ENCODE peak calls at places on chromosomes 11 and 22, in seven cellular contexts. V is cardiac muscle cell, N is left lung, J is H9, R is fibroblast of lung, K is testis, Z is GM23338. M is an unnamed sample.

GRCh38 chr11:64285885-64286800 is 495 bp downstream of the GPR137 start:
- DNase-seq in V (no peak), N (no peak), J (no peak), R (no peak), K (no peak), Z (no peak), M (no peak)

GRCh38 chr11:93234602-93235207 is 36.9 kb upstream of the SLC36A4 start:
- DNase-seq in V (peak; percentile 84), N (peak; percentile 67), J (peak; percentile 81), R (peak; percentile 62), K (peak; percentile 90), Z (peak; percentile 90), M (peak; percentile 86)

GRCh38 chr22:44530106-44530505 is 32.1 kb upstream of the RTL6 start:
- DNase-seq in V (no peak), N (no peak), J (peak; percentile 3), R (no peak), K (no peak), Z (no peak), M (no peak)

GRCh38 chr11:2787816-2788750 is 88.3 kb upstream of the KCNQ1OT1 start:
- DNase-seq in V (no peak), N (peak; percentile 49), J (peak; percentile 53), R (no peak), K (peak; percentile 8), Z (peak; percentile 47), M (peak; percentile 13)

GRCh38 chr22:42500164-42500835 is 19.3 kb downstream of the RRP7A start:
- DNase-seq in V (peak; percentile 85), N (peak; percentile 95), J (peak; percentile 96), R (peak; percentile 63), K (peak; percentile 87), Z (peak; percentile 94), M (peak; percentile 93)

GRCh38 chr11:77908835-77909234 is 85.6 kb downstream of the INTS4 start:
- DNase-seq in V (no peak), N (no peak), J (no peak), R (no peak), K (no peak), Z (no peak), M (no peak)

GRCh38 chr11:122900803-122901202 is 18.2 kb downstream of the JHY start:
- DNase-seq in V (peak; percentile 53), N (no peak), J (no peak), R (peak; percentile 68), K (no peak), Z (no peak), M (no peak)

GRCh38 chr11:9461760-9462134 is 935 bp downstream of the ZNF143 start:
- DNase-seq in V (peak; percentile 45), N (no peak), J (no peak), R (peak; percentile 49), K (no peak), Z (no peak), M (no peak)

GRCh38 chr22:25775501-25775900 is 33.5 kb downstream of the MYO18B start:
- DNase-seq in V (peak; percentile 30), N (no peak), J (peak; percentile 64), R (peak; percentile 67), K (no peak), Z (peak; percentile 74), M (no peak)

GRCh38 chr11:122099345-122100045 is 16.5 kb downstream of the BLID start:
- DNase-seq in V (peak; percentile 73), N (no peak), J (no peak), R (peak; percentile 74), K (peak; percentile 60), Z (no peak), M (no peak)

GRCh38 chr11:116925050-116925449 is 87.6 kb upstream of the APOA1 start:
- DNase-seq in V (no peak), N (no peak), J (no peak), R (no peak), K (no peak), Z (peak; percentile 20), M (no peak)

GRCh38 chr22:26391623-26392022 is 37.4 kb upstream of the ASPHD2 start:
- DNase-seq in V (no peak), N (no peak), J (no peak), R (no peak), K (no peak), Z (peak; percentile 43), M (no peak)

GRCh38 chr22:37173709-37174108 is 14.3 kb downstream of the C1QTNF6 start:
- DNase-seq in V (peak; percentile 85), N (no peak), J (no peak), R (no peak), K (no peak), Z (no peak), M (no peak)
- H3K4me1 ChIP-seq in V (peaks cover 6% of the 10 kb centered on the region), N (peaks cover 23% of the 10 kb centered on the region), J (no peaks in the 10 kb centered on the region), R (peaks cover 14% of the 10 kb centered on the region), K (peaks cover 26% of the 10 kb centered on the region), Z (peaks cover 15% of the 10 kb centered on the region), M (peaks cover 35% of the 10 kb centered on the region)

GRCh38 chr11:128516886-128517285 is 70.5 kb downstream of the ETS1 start:
- DNase-seq in V (no peak), N (no peak), J (no peak), R (no peak), K (no peak), Z (no peak), M (no peak)

GRCh38 chr11:128520206-128520885 is 67.0 kb downstream of the ETS1 start:
- DNase-seq in V (no peak), N (no peak), J (no peak), R (no peak), K (no peak), Z (no peak), M (no peak)

GRCh38 chr11:128517457-128518230 is 69.7 kb downstream of the ETS1 start:
- DNase-seq in V (peak; percentile 55), N (no peak), J (no peak), R (peak; percentile 72), K (no peak), Z (no peak), M (no peak)

GRCh38 chr11:128519353-128519752 is 68.0 kb downstream of the ETS1 start:
- DNase-seq in V (no peak), N (no peak), J (no peak), R (no peak), K (no peak), Z (no peak), M (no peak)

DNA sequence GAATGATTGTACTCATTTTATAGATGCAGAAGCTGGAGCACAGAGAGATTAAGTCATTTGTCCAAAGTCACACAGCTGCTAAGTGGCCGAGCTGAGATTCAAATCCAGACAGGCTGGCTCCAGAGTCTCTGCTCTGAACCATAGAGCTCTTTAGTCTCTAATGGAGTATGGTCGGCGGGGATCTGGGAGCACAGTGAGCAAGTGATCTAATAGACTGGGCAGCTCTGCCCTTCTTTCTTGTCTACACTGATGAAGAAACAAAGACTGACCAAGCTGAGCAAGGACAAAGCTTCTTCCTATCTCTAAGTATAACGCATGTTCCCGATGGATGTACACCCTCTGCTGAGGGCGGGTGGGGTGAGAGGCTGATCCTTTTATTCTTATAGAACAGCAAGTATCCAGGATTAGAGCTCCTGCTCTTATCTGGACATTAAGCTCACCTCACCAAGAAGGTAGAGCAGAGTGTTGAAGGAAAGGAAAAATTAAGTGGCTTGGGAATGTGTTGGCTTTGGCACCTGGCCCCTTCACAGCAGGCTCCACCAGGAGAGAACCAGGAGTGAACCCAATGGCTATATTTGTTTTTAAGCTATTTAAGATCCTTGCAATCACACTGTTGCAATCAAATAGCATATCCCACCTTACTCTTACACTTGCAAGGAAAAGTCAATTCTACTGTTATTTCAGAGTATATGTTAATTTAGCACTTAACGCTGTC is 68.7 kb downstream of the ETS1 start:
- DNase-seq in V (peak; percentile 41), N (no peak), J (no peak), R (peak; percentile 64), K (no peak), Z (no peak), M (no peak)
- H3K4me1 ChIP-seq in V (peaks cover 5% of the 10 kb centered on the region), N (peaks cover 4% of the 10 kb centered on the region), J (peaks cover 6% of the 10 kb centered on the region), R (peaks cover 19% of the 10 kb centered on the region), K (peaks cover 23% of the 10 kb centered on the region), Z (peaks cover 73% of the 10 kb centered on the region), M (peaks cover 23% of the 10 kb centered on the region)

GRCh38 chr22:19178065-19178658 is 374 bp downstream of the SLC25A1 start:
- DNase-seq in V (no peak), N (peak; percentile 89), J (no peak), R (peak; percentile 15), K (peak; percentile 28), Z (peak; percentile 67), M (peak; percentile 67)
- H3K4me1 ChIP-seq in V (peaks cover 8% of the 10 kb centered on the region), N (peaks cover 6% of the 10 kb centered on the region), J (peaks cover 3% of the 10 kb centered on the region), R (peaks cover 23% of the 10 kb centered on the region), K (peaks cover 28% of the 10 kb centered on the region), Z (peaks cover 34% of the 10 kb centered on the region), M (peaks cover 38% of the 10 kb centered on the region)

DNA sequence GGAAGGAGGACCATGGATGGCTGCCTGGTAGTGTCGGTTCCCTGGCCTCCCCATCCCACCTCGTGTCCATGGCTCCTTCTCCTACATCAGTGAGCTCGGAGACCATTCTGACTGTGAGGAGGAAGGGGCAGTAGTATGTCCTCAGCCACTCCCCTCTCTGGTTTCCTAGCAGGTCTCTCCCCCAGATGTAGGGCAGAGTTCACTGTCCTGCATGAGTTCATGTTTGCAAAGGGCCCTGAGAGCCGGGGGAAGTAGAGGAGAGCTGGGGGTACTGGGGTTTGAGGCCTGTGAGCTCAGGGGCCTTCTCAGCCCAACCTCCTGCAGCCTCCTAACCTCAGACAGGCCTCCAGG is 18.4 kb upstream of the ST3GAL4 start:
- DNase-seq in V (no peak), N (no peak), J (no peak), R (no peak), K (no peak), Z (no peak), M (no peak)
- H3K4me1 ChIP-seq in V (peaks cover 37% of the 10 kb centered on the region), N (peaks cover 15% of the 10 kb centered on the region), J (no peaks in the 10 kb centered on the region), R (peaks cover 17% of the 10 kb centered on the region), K (peaks cover 21% of the 10 kb centered on the region), Z (peaks cover 5% of the 10 kb centered on the region), M (peaks cover 47% of the 10 kb centered on the region)

GRCh38 chr11:45085657-45086501 is 60.6 kb upstream of the PRDM11 start:
- DNase-seq in V (no peak), N (no peak), J (peak; percentile 54), R (no peak), K (no peak), Z (peak; percentile 65), M (no peak)

GRCh38 chr11:45087301-45087700 is 59.1 kb upstream of the PRDM11 start:
- DNase-seq in V (no peak), N (no peak), J (no peak), R (no peak), K (no peak), Z (no peak), M (no peak)

GRCh38 chr11:45089251-45089650 is 57.2 kb upstream of the PRDM11 start:
- DNase-seq in V (peak; percentile 99), N (no peak), J (no peak), R (peak; percentile 99), K (peak; percentile 82), Z (no peak), M (peak; percentile 94)

GRCh38 chr11:45086526-45086925 is 59.9 kb upstream of the PRDM11 start:
- DNase-seq in V (no peak), N (no peak), J (no peak), R (no peak), K (no peak), Z (no peak), M (no peak)

GRCh38 chr11:45087761-45088160 is 58.7 kb upstream of the PRDM11 start:
- DNase-seq in V (no peak), N (no peak), J (no peak), R (no peak), K (no peak), Z (no peak), M (no peak)
- H3K4me1 ChIP-seq in V (peaks cover 11% of the 10 kb centered on the region), N (peaks cover 14% of the 10 kb centered on the region), J (peaks cover 14% of the 10 kb centered on the region), R (peaks cover 46% of the 10 kb centered on the region), K (peaks cover 23% of the 10 kb centered on the region), Z (peaks cover 61% of the 10 kb centered on the region), M (peaks cover 9% of the 10 kb centered on the region)

GRCh38 chr11:60928563-60929001 is 4.3 kb downstream of the TMEM132A start:
- DNase-seq in V (no peak), N (no peak), J (no peak), R (no peak), K (no peak), Z (no peak), M (no peak)
- H3K4me1 ChIP-seq in V (no peaks in the 10 kb centered on the region), N (peaks cover 9% of the 10 kb centered on the region), J (peaks cover 2% of the 10 kb centered on the region), R (peaks cover 7% of the 10 kb centered on the region), K (peaks cover 15% of the 10 kb centered on the region), Z (peaks cover 6% of the 10 kb centered on the region), M (peaks cover 15% of the 10 kb centered on the region)

GRCh38 chr11:114090225-114090624 is 30.7 kb downstream of the ZBTB16 start:
- DNase-seq in V (no peak), N (no peak), J (no peak), R (no peak), K (no peak), Z (no peak), M (no peak)
- H3K4me1 ChIP-seq in V (peaks cover 10% of the 10 kb centered on the region), N (peaks cover 26% of the 10 kb centered on the region), J (no peaks in the 10 kb centered on the region), R (no peaks in the 10 kb centered on the region), K (peaks cover 23% of the 10 kb centered on the region), Z (no peaks in the 10 kb centered on the region), M (peaks cover 54% of the 10 kb centered on the region)

M was measured in adrenal gland.